ENCODE peak calls at places on chromosomes 7 and 10, in six cellular contexts. One of them, this sample, is unnamed.

GRCh38 chr10:75532253-75532924 is 101.0 kb downstream of the LRMDA start:
- DNase-seq in AG08396: peak; percentile 15
- DNase-seq in brain microvascular endothelial cell: peak; percentile 21
- DNase-seq in ascending aorta: no peak
- DNase-seq in pancreas: no peak
- DNase-seq in activated naive CD4-positive, alpha-beta T cell treated with anti-CD3 and anti-CD28 coated beads, Interleukin-2, amount 10 ng/mL, durations not matched to agents 7 days and 5 days: no peak
- DNase-seq in this sample: no peak

GRCh38 chr10:9262770-9263169 is 1208.3 kb downstream of the GATA3 start:
- DNase-seq in brain microvascular endothelial cell: peak; percentile 42
- DNase-seq in AG08396: no peak
- DNase-seq in activated naive CD4-positive, alpha-beta T cell treated with anti-CD3 and anti-CD28 coated beads, Interleukin-2, amount 10 ng/mL, durations not matched to agents 7 days and 5 days: no peak
- DNase-seq in ascending aorta: no peak
- DNase-seq in pancreas: no peak
- DNase-seq in this sample: peak; percentile 90

GRCh38 chr10:27660268-27660667 is 85.4 kb downstream of the MKX start:
- DNase-seq in AG08396: no peak
- DNase-seq in brain microvascular endothelial cell: no peak
- DNase-seq in ascending aorta: no peak
- DNase-seq in activated naive CD4-positive, alpha-beta T cell treated with anti-CD3 and anti-CD28 coated beads, Interleukin-2, amount 10 ng/mL, durations not matched to agents 7 days and 5 days: no peak
- DNase-seq in pancreas: no peak
- DNase-seq in this sample: no peak

GRCh38 chr10:21929070-21929469 is 74.5 kb downstream of the DNAJC1 start:
- DNase-seq in ascending aorta: no peak
- DNase-seq in pancreas: no peak
- DNase-seq in activated naive CD4-positive, alpha-beta T cell treated with anti-CD3 and anti-CD28 coated beads, Interleukin-2, amount 10 ng/mL, durations not matched to agents 7 days and 5 days: no peak
- DNase-seq in brain microvascular endothelial cell: no peak
- DNase-seq in AG08396: no peak
- DNase-seq in this sample: peak; percentile 41

GRCh38 chr10:18233775-18234174 is 93.6 kb downstream of the CACNB2 start:
- DNase-seq in ascending aorta: no peak
- DNase-seq in AG08396: no peak
- DNase-seq in pancreas: no peak
- DNase-seq in activated naive CD4-positive, alpha-beta T cell treated with anti-CD3 and anti-CD28 coated beads, Interleukin-2, amount 10 ng/mL, durations not matched to agents 7 days and 5 days: no peak
- DNase-seq in brain microvascular endothelial cell: peak; percentile 16
- DNase-seq in this sample: peak; percentile 18

GRCh38 chr7:130114776-130115175 is 44.4 kb downstream of the KLHDC10 start:
- DNase-seq in activated naive CD4-positive, alpha-beta T cell treated with anti-CD3 and anti-CD28 coated beads, Interleukin-2, amount 10 ng/mL, durations not matched to agents 7 days and 5 days: no peak
- DNase-seq in AG08396: no peak
- DNase-seq in ascending aorta: no peak
- DNase-seq in brain microvascular endothelial cell: no peak
- DNase-seq in pancreas: no peak
- DNase-seq in this sample: peak; percentile 79

GRCh38 chr10:7378602-7379403 is 32.0 kb downstream of the SFMBT2 start:
- DNase-seq in AG08396: no peak
- DNase-seq in pancreas: no peak
- DNase-seq in brain microvascular endothelial cell: no peak
- DNase-seq in ascending aorta: no peak
- DNase-seq in activated naive CD4-positive, alpha-beta T cell treated with anti-CD3 and anti-CD28 coated beads, Interleukin-2, amount 10 ng/mL, durations not matched to agents 7 days and 5 days: no peak
- DNase-seq in this sample: no peak

GRCh38 chr10:43401627-43402026 is 7.4 kb downstream of the HNRNPF start:
- DNase-seq in brain microvascular endothelial cell: no peak
- DNase-seq in ascending aorta: peak; percentile 16
- DNase-seq in activated naive CD4-positive, alpha-beta T cell treated with anti-CD3 and anti-CD28 coated beads, Interleukin-2, amount 10 ng/mL, durations not matched to agents 7 days and 5 days: no peak
- DNase-seq in AG08396: no peak
- DNase-seq in pancreas: no peak
- DNase-seq in this sample: no peak

GRCh38 chr10:20683345-20683744 is 213.8 kb downstream of the NEBL start:
- DNase-seq in brain microvascular endothelial cell: no peak
- DNase-seq in AG08396: no peak
- DNase-seq in ascending aorta: no peak
- DNase-seq in activated naive CD4-positive, alpha-beta T cell treated with anti-CD3 and anti-CD28 coated beads, Interleukin-2, amount 10 ng/mL, durations not matched to agents 7 days and 5 days: no peak
- DNase-seq in pancreas: no peak
- DNase-seq in this sample: no peak

GRCh38 chr10:110017940-110018339 is 10.2 kb downstream of the ADD3 start:
- DNase-seq in ascending aorta: no peak
- DNase-seq in pancreas: no peak
- DNase-seq in activated naive CD4-positive, alpha-beta T cell treated with anti-CD3 and anti-CD28 coated beads, Interleukin-2, amount 10 ng/mL, durations not matched to agents 7 days and 5 days: no peak
- DNase-seq in AG08396: no peak
- DNase-seq in brain microvascular endothelial cell: no peak
- DNase-seq in this sample: peak; percentile 33

GRCh38 chr7:8177109-8177933 is 84.6 kb downstream of the ICA1 start:
- DNase-seq in ascending aorta: no peak
- DNase-seq in AG08396: no peak
- DNase-seq in activated naive CD4-positive, alpha-beta T cell treated with anti-CD3 and anti-CD28 coated beads, Interleukin-2, amount 10 ng/mL, durations not matched to agents 7 days and 5 days: no peak
- DNase-seq in brain microvascular endothelial cell: no peak
- DNase-seq in pancreas: no peak
- DNase-seq in this sample: no peak

GRCh38 chr10:34768261-34768971 is 46.7 kb downstream of the PARD3 start:
- DNase-seq in AG08396: peak; percentile 43
- DNase-seq in ascending aorta: peak; percentile 76
- DNase-seq in activated naive CD4-positive, alpha-beta T cell treated with anti-CD3 and anti-CD28 coated beads, Interleukin-2, amount 10 ng/mL, durations not matched to agents 7 days and 5 days: no peak
- DNase-seq in brain microvascular endothelial cell: no peak
- DNase-seq in pancreas: peak; percentile 85
- DNase-seq in this sample: no peak

GRCh38 chr7:155009570-155010157 is 6.7 kb upstream of the PAXIP1 start:
- DNase-seq in AG08396: no peak
- DNase-seq in ascending aorta: no peak
- DNase-seq in brain microvascular endothelial cell: no peak
- DNase-seq in activated naive CD4-positive, alpha-beta T cell treated with anti-CD3 and anti-CD28 coated beads, Interleukin-2, amount 10 ng/mL, durations not matched to agents 7 days and 5 days: peak; percentile 57
- DNase-seq in pancreas: no peak
- DNase-seq in this sample: no peak

This sample was measured in trophoblast cell.